ENCODE peak calls at places on chromosomes 4 and X, in nine cellular contexts. O, V, T, R, D, A, W, K and Q are unnamed samples.

GRCh38 chr4:174521800-174522182 is 497 bp downstream of the HPGD start:
- DNase-seq in O (no peak), V (peak), T (no peak), R (no peak), D (no peak), A (no peak), W (no peak), K (no peak), Q (peak)

GRCh38 chr4:85125688-85126087 is 159.2 kb upstream of the WDFY3 start:
- DNase-seq in O (no peak), V (no peak), T (no peak), R (no peak), D (no peak), A (no peak), W (no peak), K (no peak), Q (no peak)

GRCh38 chrX:13699183-13699826 is 10.4 kb downstream of the RAB9A start:
- DNase-seq in O (no peak), V (no peak), T (peak), R (no peak), D (no peak), A (no peak), W (no peak), K (no peak), Q (no peak)

GRCh38 chrX:109890910-109891502 is 111.9 kb upstream of the TMEM164 start:
- DNase-seq in O (peak), V (peak), T (peak), R (peak), D (no peak), A (peak), W (no peak), K (peak), Q (peak)

GRCh38 chr4:147578057-147578476 is 39.1 kb upstream of the TMEM184C start:
- DNase-seq in O (no peak), V (no peak), T (peak), R (no peak), D (no peak), A (no peak), W (peak), K (no peak), Q (no peak)

GRCh38 chrX:72117636-72118215 is 14.0 kb downstream of the RTL5 start:
- DNase-seq in O (no peak), V (no peak), T (no peak), R (no peak), D (no peak), A (no peak), W (no peak), K (no peak), Q (no peak)

GRCh38 chr4:128859887-128860774 is 50.6 kb downstream of the JADE1 start:
- DNase-seq in O (no peak), V (no peak), T (peak), R (no peak), D (no peak), A (no peak), W (no peak), K (no peak), Q (no peak)

GRCh38 chr4:1900624-1901023 is 29.4 kb downstream of the NSD2 start:
- DNase-seq in O (no peak), V (no peak), T (no peak), R (no peak), D (no peak), A (no peak), W (no peak), K (no peak), Q (no peak)

GRCh38 chrX:84907324-84907946 is 96.2 kb upstream of the APOOL start:
- DNase-seq in O (no peak), V (no peak), T (no peak), R (no peak), D (no peak), A (no peak), W (no peak), K (no peak), Q (no peak)

GRCh38 chrX:48904180-48904579 is 6.5 kb downstream of the PQBP1 start:
- DNase-seq in O (no peak), V (no peak), T (no peak), R (no peak), D (peak), A (no peak), W (no peak), K (no peak), Q (no peak)

GRCh38 chr4:102505708-102506107 is 4.5 kb downstream of the NFKB1 start:
- DNase-seq in O (no peak), V (no peak), T (no peak), R (no peak), D (no peak), A (no peak), W (no peak), K (no peak), Q (no peak)

GRCh38 chr4:111641813-111642579 is 503.3 kb upstream of the FAM241A start:
- DNase-seq in O (no peak), V (peak), T (peak), R (peak), D (no peak), A (no peak), W (peak), K (peak), Q (peak)

GRCh38 chr4:6969826-6970800 is 60.5 kb downstream of the TBC1D14 start:
- DNase-seq in O (no peak), V (no peak), T (peak), R (no peak), D (no peak), A (peak), W (no peak), K (no peak), Q (no peak)

GRCh38 chrX:4240541-4241194 is 527.2 kb upstream of the PRKX start:
- DNase-seq in O (no peak), V (no peak), T (peak), R (no peak), D (no peak), A (no peak), W (no peak), K (no peak), Q (no peak)

GRCh38 chrX:15786930-15787329 is 3.4 kb upstream of the ZRSR2 start:
- DNase-seq in O (no peak), V (no peak), T (no peak), R (no peak), D (no peak), A (no peak), W (no peak), K (no peak), Q (no peak)

GRCh38 chr4:76749361-76749760 is 148.6 kb downstream of the SOWAHB start:
- DNase-seq in O (no peak), V (no peak), T (no peak), R (no peak), D (no peak), A (no peak), W (no peak), K (no peak), Q (no peak)

GRCh38 chrX:63889001-63889400 is 104.0 kb upstream of the ARHGEF9 start:
- DNase-seq in O (no peak), V (no peak), T (no peak), R (no peak), D (no peak), A (no peak), W (no peak), K (no peak), Q (no peak)

GRCh38 chrX:13605611-13606010 is 36.2 kb downstream of the EGFL6 start:
- DNase-seq in O (no peak), V (no peak), T (no peak), R (no peak), D (no peak), A (no peak), W (no peak), K (no peak), Q (no peak)

GRCh38 chrX:53682885-53683555 is 3.5 kb downstream of the HUWE1 start:
- DNase-seq in O (no peak), V (no peak), T (peak), R (no peak), D (no peak), A (no peak), W (no peak), K (no peak), Q (peak)

GRCh38 chr4:24475756-24476155 is 108.6 kb downstream of the DHX15 start:
- DNase-seq in O (no peak), V (no peak), T (no peak), R (no peak), D (no peak), A (no peak), W (no peak), K (no peak), Q (no peak)

GRCh38 chrX:118182050-118182449 is 65.4 kb upstream of the KLHL13 start:
- DNase-seq in O (no peak), V (no peak), T (no peak), R (no peak), D (no peak), A (no peak), W (no peak), K (no peak), Q (no peak)

GRCh38 chr4:14428125-14428524 is 574.2 kb upstream of the CPEB2 start:
- DNase-seq in O (no peak), V (no peak), T (no peak), R (no peak), D (no peak), A (no peak), W (no peak), K (no peak), Q (no peak)

GRCh38 chr4:140237616-140238352 is 83.8 kb upstream of the MAML3 start:
- DNase-seq in O (no peak), V (peak), T (no peak), R (no peak), D (peak), A (peak), W (peak), K (peak), Q (peak)

GRCh38 chrX:10450229-10450958 is 170.0 kb downstream of the MID1 start:
- DNase-seq in O (no peak), V (no peak), T (no peak), R (no peak), D (no peak), A (no peak), W (no peak), K (no peak), Q (no peak)

GRCh38 chr4:8843597-8843996 is 28.0 kb downstream of the HMX1 start:
- DNase-seq in O (no peak), V (no peak), T (no peak), R (no peak), D (no peak), A (no peak), W (no peak), K (no peak), Q (no peak)

GRCh38 chrX:337331-337831 is 18.8 kb upstream of the GTPBP6 start:
- DNase-seq in O (no peak), V (peak), T (no peak), R (no peak), D (peak), A (no peak), W (peak), K (no peak), Q (no peak)

GRCh38 chr4:117783716-117784115 is 250.6 kb upstream of the NDST3 start:
- DNase-seq in O (no peak), V (no peak), T (no peak), R (no peak), D (no peak), A (no peak), W (no peak), K (no peak), Q (no peak)

GRCh38 chrX:13077168-13077567 is 32.7 kb upstream of the FAM9C start:
- DNase-seq in O (no peak), V (no peak), T (no peak), R (no peak), D (no peak), A (no peak), W (peak), K (no peak), Q (no peak)

GRCh38 chrX:989959-990510 is 222.4 kb downstream of the CRLF2 start:
- DNase-seq in O (no peak), V (peak), T (peak), R (peak), D (peak), A (no peak), W (peak), K (peak), Q (no peak)

GRCh38 chrX:136551410-136551809 is 19.4 kb downstream of the VGLL1 start:
- DNase-seq in O (no peak), V (no peak), T (no peak), R (no peak), D (no peak), A (no peak), W (no peak), K (no peak), Q (no peak)

GRCh38 chrX:17616936-17617335 is 120.4 kb upstream of the SCML1 start:
- DNase-seq in O (no peak), V (no peak), T (no peak), R (no peak), D (no peak), A (no peak), W (no peak), K (no peak), Q (no peak)

GRCh38 chrX:39439910-39440733 is 638.9 kb downstream of the MID1IP1 start:
- DNase-seq in O (no peak), V (no peak), T (peak), R (no peak), D (no peak), A (no peak), W (no peak), K (no peak), Q (no peak)

GRCh38 chrX:130165181-130165702 is 399 bp downstream of the AIFM1 start:
- DNase-seq in O (no peak), V (no peak), T (no peak), R (no peak), D (no peak), A (no peak), W (no peak), K (no peak), Q (no peak)

GRCh38 chr4:55554453-55555030 is 7.8 kb upstream of the CLOCK start:
- DNase-seq in O (no peak), V (no peak), T (peak), R (no peak), D (no peak), A (no peak), W (no peak), K (no peak), Q (no peak)

GRCh38 chr4:124030038-124030638 is 633.5 kb downstream of the SPRY1 start:
- DNase-seq in O (no peak), V (no peak), T (no peak), R (no peak), D (peak), A (no peak), W (no peak), K (no peak), Q (no peak)

GRCh38 chrX:41308884-41309655 is 24.9 kb upstream of the DDX3X start:
- DNase-seq in O (no peak), V (no peak), T (no peak), R (no peak), D (no peak), A (no peak), W (peak), K (no peak), Q (no peak)
- TF ChIP-seq CTCF in O (no peak), V (no peak), T (no peak), R (no peak), D (no peak), A (no peak), W (no peak), K (no peak), Q (no peak)

DNA sequence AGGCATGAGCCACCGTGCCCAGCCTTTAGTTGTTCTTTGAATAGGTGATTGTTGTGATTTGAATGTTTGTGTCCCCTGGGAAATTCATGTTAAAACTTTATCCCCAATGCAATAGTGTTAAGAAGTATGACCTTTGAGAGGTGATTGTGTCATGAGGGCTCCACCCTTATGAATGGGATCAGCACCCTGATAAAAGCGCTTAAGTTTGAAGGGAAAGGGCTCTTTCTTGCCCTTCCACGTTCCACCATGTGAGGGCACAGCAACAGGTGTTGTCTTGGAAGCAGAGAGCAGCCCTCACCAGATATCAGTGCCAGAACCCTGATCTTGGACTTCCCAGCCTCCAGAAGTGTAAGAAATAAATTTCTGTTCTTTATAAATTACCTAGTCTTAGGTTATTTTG is 33.7 kb upstream of the RP2 start:
- DNase-seq in O (no peak), V (no peak), T (peak), R (no peak), D (no peak), A (no peak), W (no peak), K (no peak), Q (no peak)
- TF ChIP-seq CTCF in O (no peak), V (no peak), T (peak), R (peak), D (no peak), A (peak), W (no peak), K (peak), Q (no peak)

GRCh38 chrX:100512471-100512870 is 72.3 kb upstream of the TNMD start:
- DNase-seq in O (no peak), V (no peak), T (peak), R (no peak), D (no peak), A (no peak), W (no peak), K (no peak), Q (no peak)
- TF ChIP-seq CTCF in O (peak), V (peak), T (peak), R (peak), D (peak), A (peak), W (peak), K (peak), Q (peak)

DNA sequence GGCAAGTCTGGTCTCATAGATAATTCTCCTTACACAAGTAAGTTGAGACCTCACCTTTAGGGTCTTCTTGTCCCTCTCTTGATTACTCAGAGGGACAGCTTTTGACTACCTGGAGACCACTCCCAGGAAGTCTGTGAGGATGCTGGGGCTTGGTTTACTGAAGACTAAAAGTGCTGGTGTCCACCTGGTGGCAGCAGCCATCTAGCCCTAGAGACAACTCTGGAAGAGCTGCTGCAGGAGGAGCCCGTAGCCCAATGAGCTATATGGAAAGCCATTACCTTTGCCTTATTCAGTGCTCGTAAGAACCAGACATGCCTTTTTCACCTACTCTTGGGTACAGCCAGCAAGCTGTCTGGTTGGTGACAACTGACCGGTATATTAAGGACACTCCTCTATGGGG is 7.3 kb downstream of the FGFBP2 start:
- DNase-seq in O (no peak), V (no peak), T (no peak), R (no peak), D (no peak), A (no peak), W (no peak), K (no peak), Q (no peak)
- TF ChIP-seq CTCF in O (no peak), V (no peak), T (no peak), R (no peak), D (no peak), A (no peak), W (no peak), K (no peak), Q (no peak)

GRCh38 chrX:22748093-22748999 is 251.4 kb upstream of the DDX53 start:
- DNase-seq in O (peak), V (no peak), T (peak), R (peak), D (no peak), A (no peak), W (no peak), K (peak), Q (peak)
- TF ChIP-seq CTCF in O (peak), V (peak), T (peak), R (peak), D (peak), A (peak), W (peak), K (peak), Q (peak)

GRCh38 chr4:43136752-43137151 is 244.2 kb downstream of the GRXCR1 start:
- DNase-seq in O (no peak), V (no peak), T (no peak), R (no peak), D (no peak), A (no peak), W (no peak), K (no peak), Q (no peak)
- TF ChIP-seq CTCF in O (no peak), V (no peak), T (no peak), R (no peak), D (no peak), A (no peak), W (no peak), K (no peak), Q (no peak)

GRCh38 chrX:8455600-8455999 is 9.0 kb upstream of the VCX3B start:
- DNase-seq in O (no peak), V (no peak), T (no peak), R (no peak), D (no peak), A (no peak), W (no peak), K (no peak), Q (no peak)
- TF ChIP-seq CTCF in O (no peak), V (no peak), T (no peak), R (no peak), D (no peak), A (no peak), W (no peak), K (no peak), Q (no peak)

GRCh38 chr4:66108898-66109297 is 438.6 kb upstream of the EPHA5 start:
- DNase-seq in O (no peak), V (no peak), T (no peak), R (no peak), D (no peak), A (no peak), W (no peak), K (no peak), Q (no peak)
- TF ChIP-seq CTCF in O (no peak), V (no peak), T (no peak), R (peak), D (no peak), A (peak), W (no peak), K (no peak), Q (peak)